ENCODE peak calls at places on chromosomes 13 and 19, in nine cellular contexts. One of them, this sample, is unnamed.

GRCh38 chr19:38303517-38304351 is at the start of gene C19orf33:
- ATAC-seq in heart right ventricle: peak
- ATAC-seq in omental fat pad: peak
- ATAC-seq in activated CD8-positive, alpha-beta memory T cell treated with anti-CD3 and anti-CD28 coated beads, Interleukin-2, amount 10 ng/mL, durations not matched to agents 7 days and 5 days: no peak
- ATAC-seq in activated CD8-positive, alpha-beta T cell treated with anti-CD3 and anti-CD28 coated beads, Interleukin-2, amount 10 ng/mL, durations not matched to agents 7 days and 5 days: no peak
- ATAC-seq in left cardiac atrium: peak
- ATAC-seq in sciatic nerve: peak
- ATAC-seq in CD8-positive, alpha-beta T cell: no peak
- ATAC-seq in gastroesophageal sphincter: peak
- ATAC-seq in this sample: no peak

GRCh38 chr13:22050951-22051563 is 380.2 kb downstream of the FGF9 start:
- ATAC-seq in heart right ventricle: no peak
- ATAC-seq in omental fat pad: no peak
- ATAC-seq in activated CD8-positive, alpha-beta memory T cell treated with anti-CD3 and anti-CD28 coated beads, Interleukin-2, amount 10 ng/mL, durations not matched to agents 7 days and 5 days: peak
- ATAC-seq in activated CD8-positive, alpha-beta T cell treated with anti-CD3 and anti-CD28 coated beads, Interleukin-2, amount 10 ng/mL, durations not matched to agents 7 days and 5 days: peak
- ATAC-seq in left cardiac atrium: peak
- ATAC-seq in sciatic nerve: no peak
- ATAC-seq in CD8-positive, alpha-beta T cell: no peak
- ATAC-seq in gastroesophageal sphincter: no peak
- ATAC-seq in this sample: no peak

GRCh38 chr13:95226932-95227718 is 74.1 kb downstream of the ABCC4 start:
- ATAC-seq in heart right ventricle: no peak
- ATAC-seq in omental fat pad: no peak
- ATAC-seq in activated CD8-positive, alpha-beta memory T cell treated with anti-CD3 and anti-CD28 coated beads, Interleukin-2, amount 10 ng/mL, durations not matched to agents 7 days and 5 days: peak
- ATAC-seq in activated CD8-positive, alpha-beta T cell treated with anti-CD3 and anti-CD28 coated beads, Interleukin-2, amount 10 ng/mL, durations not matched to agents 7 days and 5 days: no peak
- ATAC-seq in left cardiac atrium: peak
- ATAC-seq in sciatic nerve: peak
- ATAC-seq in CD8-positive, alpha-beta T cell: no peak
- ATAC-seq in gastroesophageal sphincter: no peak
- ATAC-seq in this sample: peak

GRCh38 chr13:98022210-98022609 is 68.7 kb downstream of the IPO5 start:
- ATAC-seq in heart right ventricle: peak
- ATAC-seq in omental fat pad: no peak
- ATAC-seq in activated CD8-positive, alpha-beta memory T cell treated with anti-CD3 and anti-CD28 coated beads, Interleukin-2, amount 10 ng/mL, durations not matched to agents 7 days and 5 days: no peak
- ATAC-seq in activated CD8-positive, alpha-beta T cell treated with anti-CD3 and anti-CD28 coated beads, Interleukin-2, amount 10 ng/mL, durations not matched to agents 7 days and 5 days: no peak
- ATAC-seq in left cardiac atrium: peak
- ATAC-seq in sciatic nerve: peak
- ATAC-seq in CD8-positive, alpha-beta T cell: no peak
- ATAC-seq in gastroesophageal sphincter: no peak
- ATAC-seq in this sample: no peak

GRCh38 chr19:34217952-34218817 is 36.2 kb upstream of the GARRE1 start:
- ATAC-seq in heart right ventricle: no peak
- ATAC-seq in omental fat pad: no peak
- ATAC-seq in activated CD8-positive, alpha-beta memory T cell treated with anti-CD3 and anti-CD28 coated beads, Interleukin-2, amount 10 ng/mL, durations not matched to agents 7 days and 5 days: peak
- ATAC-seq in activated CD8-positive, alpha-beta T cell treated with anti-CD3 and anti-CD28 coated beads, Interleukin-2, amount 10 ng/mL, durations not matched to agents 7 days and 5 days: peak
- ATAC-seq in left cardiac atrium: no peak
- ATAC-seq in sciatic nerve: peak
- ATAC-seq in CD8-positive, alpha-beta T cell: peak
- ATAC-seq in gastroesophageal sphincter: no peak
- ATAC-seq in this sample: peak

GRCh38 chr19:41811036-41811435 is 14.6 kb downstream of the CEACAM3 start:
- ATAC-seq in heart right ventricle: peak
- ATAC-seq in omental fat pad: peak
- ATAC-seq in activated CD8-positive, alpha-beta memory T cell treated with anti-CD3 and anti-CD28 coated beads, Interleukin-2, amount 10 ng/mL, durations not matched to agents 7 days and 5 days: no peak
- ATAC-seq in activated CD8-positive, alpha-beta T cell treated with anti-CD3 and anti-CD28 coated beads, Interleukin-2, amount 10 ng/mL, durations not matched to agents 7 days and 5 days: no peak
- ATAC-seq in left cardiac atrium: peak
- ATAC-seq in sciatic nerve: peak
- ATAC-seq in CD8-positive, alpha-beta T cell: no peak
- ATAC-seq in gastroesophageal sphincter: no peak
- ATAC-seq in this sample: peak

GRCh38 chr19:38252935-38253691 is 3.1 kb downstream of the PPP1R14A start:
- ATAC-seq in heart right ventricle: peak
- ATAC-seq in omental fat pad: no peak
- ATAC-seq in activated CD8-positive, alpha-beta memory T cell treated with anti-CD3 and anti-CD28 coated beads, Interleukin-2, amount 10 ng/mL, durations not matched to agents 7 days and 5 days: no peak
- ATAC-seq in activated CD8-positive, alpha-beta T cell treated with anti-CD3 and anti-CD28 coated beads, Interleukin-2, amount 10 ng/mL, durations not matched to agents 7 days and 5 days: no peak
- ATAC-seq in left cardiac atrium: peak
- ATAC-seq in sciatic nerve: no peak
- ATAC-seq in CD8-positive, alpha-beta T cell: no peak
- ATAC-seq in gastroesophageal sphincter: peak
- ATAC-seq in this sample: peak

GRCh38 chr13:88651531-88651930 is 980.4 kb downstream of the SLITRK5 start:
- ATAC-seq in heart right ventricle: no peak
- ATAC-seq in omental fat pad: no peak
- ATAC-seq in activated CD8-positive, alpha-beta memory T cell treated with anti-CD3 and anti-CD28 coated beads, Interleukin-2, amount 10 ng/mL, durations not matched to agents 7 days and 5 days: no peak
- ATAC-seq in activated CD8-positive, alpha-beta T cell treated with anti-CD3 and anti-CD28 coated beads, Interleukin-2, amount 10 ng/mL, durations not matched to agents 7 days and 5 days: no peak
- ATAC-seq in left cardiac atrium: no peak
- ATAC-seq in sciatic nerve: no peak
- ATAC-seq in CD8-positive, alpha-beta T cell: no peak
- ATAC-seq in gastroesophageal sphincter: no peak
- ATAC-seq in this sample: no peak

GRCh38 chr19:52206481-52206880 is 16.6 kb downstream of the PPP2R1A start:
- ATAC-seq in heart right ventricle: peak
- ATAC-seq in omental fat pad: no peak
- ATAC-seq in activated CD8-positive, alpha-beta memory T cell treated with anti-CD3 and anti-CD28 coated beads, Interleukin-2, amount 10 ng/mL, durations not matched to agents 7 days and 5 days: no peak
- ATAC-seq in activated CD8-positive, alpha-beta T cell treated with anti-CD3 and anti-CD28 coated beads, Interleukin-2, amount 10 ng/mL, durations not matched to agents 7 days and 5 days: no peak
- ATAC-seq in left cardiac atrium: peak
- ATAC-seq in sciatic nerve: no peak
- ATAC-seq in CD8-positive, alpha-beta T cell: no peak
- ATAC-seq in gastroesophageal sphincter: no peak
- ATAC-seq in this sample: no peak

GRCh38 chr13:109718726-109719125 is 67.7 kb downstream of the IRS2 start:
- ATAC-seq in heart right ventricle: no peak
- ATAC-seq in omental fat pad: no peak
- ATAC-seq in activated CD8-positive, alpha-beta memory T cell treated with anti-CD3 and anti-CD28 coated beads, Interleukin-2, amount 10 ng/mL, durations not matched to agents 7 days and 5 days: no peak
- ATAC-seq in activated CD8-positive, alpha-beta T cell treated with anti-CD3 and anti-CD28 coated beads, Interleukin-2, amount 10 ng/mL, durations not matched to agents 7 days and 5 days: no peak
- ATAC-seq in left cardiac atrium: no peak
- ATAC-seq in sciatic nerve: no peak
- ATAC-seq in CD8-positive, alpha-beta T cell: no peak
- ATAC-seq in gastroesophageal sphincter: no peak
- ATAC-seq in this sample: no peak

GRCh38 chr19:55635334-55635717 is 5.5 kb upstream of the ZNF580 start:
- ATAC-seq in heart right ventricle: no peak
- ATAC-seq in omental fat pad: peak
- ATAC-seq in activated CD8-positive, alpha-beta memory T cell treated with anti-CD3 and anti-CD28 coated beads, Interleukin-2, amount 10 ng/mL, durations not matched to agents 7 days and 5 days: no peak
- ATAC-seq in activated CD8-positive, alpha-beta T cell treated with anti-CD3 and anti-CD28 coated beads, Interleukin-2, amount 10 ng/mL, durations not matched to agents 7 days and 5 days: no peak
- ATAC-seq in left cardiac atrium: peak
- ATAC-seq in sciatic nerve: peak
- ATAC-seq in CD8-positive, alpha-beta T cell: no peak
- ATAC-seq in gastroesophageal sphincter: no peak
- ATAC-seq in this sample: peak

GRCh38 chr19:47542030-47542475 is 27.2 kb upstream of the NAPA start:
- ATAC-seq in heart right ventricle: peak
- ATAC-seq in omental fat pad: peak
- ATAC-seq in activated CD8-positive, alpha-beta memory T cell treated with anti-CD3 and anti-CD28 coated beads, Interleukin-2, amount 10 ng/mL, durations not matched to agents 7 days and 5 days: no peak
- ATAC-seq in activated CD8-positive, alpha-beta T cell treated with anti-CD3 and anti-CD28 coated beads, Interleukin-2, amount 10 ng/mL, durations not matched to agents 7 days and 5 days: no peak
- ATAC-seq in left cardiac atrium: peak
- ATAC-seq in sciatic nerve: no peak
- ATAC-seq in CD8-positive, alpha-beta T cell: no peak
- ATAC-seq in gastroesophageal sphincter: peak
- ATAC-seq in this sample: no peak

GRCh38 chr13:77479326-77479725 is 56.2 kb upstream of the SCEL start:
- ATAC-seq in heart right ventricle: no peak
- ATAC-seq in omental fat pad: no peak
- ATAC-seq in activated CD8-positive, alpha-beta memory T cell treated with anti-CD3 and anti-CD28 coated beads, Interleukin-2, amount 10 ng/mL, durations not matched to agents 7 days and 5 days: no peak
- ATAC-seq in activated CD8-positive, alpha-beta T cell treated with anti-CD3 and anti-CD28 coated beads, Interleukin-2, amount 10 ng/mL, durations not matched to agents 7 days and 5 days: no peak
- ATAC-seq in left cardiac atrium: no peak
- ATAC-seq in sciatic nerve: no peak
- ATAC-seq in CD8-positive, alpha-beta T cell: no peak
- ATAC-seq in gastroesophageal sphincter: no peak
- ATAC-seq in this sample: no peak

GRCh38 chr19:48247212-48247611 is 8.5 kb downstream of the CARD8 start:
- ATAC-seq in heart right ventricle: no peak
- ATAC-seq in omental fat pad: no peak
- ATAC-seq in activated CD8-positive, alpha-beta memory T cell treated with anti-CD3 and anti-CD28 coated beads, Interleukin-2, amount 10 ng/mL, durations not matched to agents 7 days and 5 days: no peak
- ATAC-seq in activated CD8-positive, alpha-beta T cell treated with anti-CD3 and anti-CD28 coated beads, Interleukin-2, amount 10 ng/mL, durations not matched to agents 7 days and 5 days: no peak
- ATAC-seq in left cardiac atrium: no peak
- ATAC-seq in sciatic nerve: no peak
- ATAC-seq in CD8-positive, alpha-beta T cell: no peak
- ATAC-seq in gastroesophageal sphincter: no peak
- ATAC-seq in this sample: no peak

This sample was measured in stimulated activated memory B cell treated with anti-CD40 and anti-IgM and Interleukin-4, amounts not matched to agents 10 μg/mL and 1 μg/mL and 100 μg/mL, for 72 hours.